ENCODE peak calls at places on chromosomes 13 and 19, in five cellular contexts. C is mesothelial cell of epicardium, M is esophagus squamous epithelium, S is fibroblast of pulmonary artery, X is osteoblast. R is an unnamed sample.

GRCh38 chr19:44525721-44526430 is 3.6 kb downstream of the CEACAM20 start:
- DNase-seq in C (no peak), M (no peak), S (no peak), X (no peak), R (no peak)

GRCh38 chr13:51202477-51203046 is 19.6 kb upstream of the FAM124A start:
- DNase-seq in C (no peak), M (no peak), S (no peak), X (no peak), R (no peak)

GRCh38 chr19:10126213-10126639 is 6.5 kb upstream of the EIF3G start:
- DNase-seq in C (no peak), M (no peak), S (no peak), X (no peak), R (no peak)

GRCh38 chr19:43640424-43640757 is 741 bp upstream of the CADM4 start:
- DNase-seq in C (no peak), M (no peak), S (no peak), X (no peak), R (no peak)

GRCh38 chr13:54614729-54615128 is 1586.1 kb downstream of the OLFM4 start:
- DNase-seq in C (no peak), M (no peak), S (no peak), X (no peak), R (no peak)

GRCh38 chr19:47229674-47230121 is 1.3 kb downstream of the BBC3 start:
- DNase-seq in C (no peak), M (no peak), S (peak), X (peak), R (no peak)

GRCh38 chr13:110561335-110562033 is at the start of gene RAB20:
- DNase-seq in C (peak), M (peak), S (peak), X (peak), R (peak)

GRCh38 chr19:49579947-49580263 is 451 bp downstream of the NOSIP start:
- DNase-seq in C (no peak), M (no peak), S (no peak), X (peak), R (no peak)

GRCh38 chr13:32432856-32433255 is 4.9 kb upstream of the N4BP2L1 start:
- DNase-seq in C (no peak), M (no peak), S (no peak), X (no peak), R (no peak)

GRCh38 chr13:86464193-86464592 is 665.0 kb upstream of the SLITRK6 start:
- DNase-seq in C (no peak), M (no peak), S (peak), X (no peak), R (no peak)

GRCh38 chr13:29175245-29175873 is 355.2 kb downstream of the MTUS2 start:
- DNase-seq in C (no peak), M (no peak), S (no peak), X (no peak), R (no peak)

GRCh38 chr19:45075215-45076028 is 856 bp downstream of the ZNF296 start:
- DNase-seq in C (no peak), M (peak), S (no peak), X (peak), R (peak)

GRCh38 chr13:66358564-66358963 is 871.6 kb downstream of the PCDH9 start:
- DNase-seq in C (no peak), M (no peak), S (no peak), X (no peak), R (no peak)

GRCh38 chr19:50720181-50720920 is 749 bp upstream of the SHANK1 start:
- DNase-seq in C (no peak), M (no peak), S (no peak), X (peak), R (no peak)

GRCh38 chr19:6894313-6894712 is 6.9 kb downstream of the ADGRE1 start:
- DNase-seq in C (no peak), M (no peak), S (no peak), X (no peak), R (no peak)

GRCh38 chr19:35270381-35270811 is 1.6 kb downstream of the USF2 start:
- DNase-seq in C (no peak), M (no peak), S (no peak), X (peak), R (no peak)

GRCh38 chr13:65966991-65967451 is 1263.1 kb downstream of the PCDH9 start:
- DNase-seq in C (no peak), M (no peak), S (peak), X (peak), R (no peak)

GRCh38 chr19:8242212-8242821 is 33.1 kb downstream of the CERS4 start:
- DNase-seq in C (no peak), M (no peak), S (no peak), X (no peak), R (no peak)

GRCh38 chr19:8243146-8243545 is 34.0 kb downstream of the CERS4 start:
- DNase-seq in C (no peak), M (no peak), S (no peak), X (peak), R (no peak)

GRCh38 chr19:8241646-8242045 is 32.5 kb downstream of the CERS4 start:
- DNase-seq in C (no peak), M (no peak), S (no peak), X (peak), R (no peak)

GRCh38 chr19:8245869-8246835 is 37.0 kb downstream of the CERS4 start:
- DNase-seq in C (no peak), M (no peak), S (no peak), X (peak), R (no peak)

GRCh38 chr19:8244442-8244841 is 35.3 kb downstream of the CERS4 start:
- DNase-seq in C (no peak), M (no peak), S (no peak), X (peak), R (no peak)
- TF ChIP-seq CTCF in C (no peak), M (no peak), S (no peak), X (no peak), R (no peak)

GRCh38 chr19:39413269-39413902 is 917 bp downstream of the PLEKHG2 start:
- DNase-seq in C (peak), M (no peak), S (peak), X (peak), R (peak)

GRCh38 chr19:39412867-39413268 is 399 bp downstream of the PLEKHG2 start:
- DNase-seq in C (peak), M (no peak), S (no peak), X (no peak), R (no peak)

GRCh38 chr19:39412100-39412866 is at the start of gene PLEKHG2:
- DNase-seq in C (peak), M (peak), S (peak), X (peak), R (peak)

GRCh38 chr19:39415111-39416046 is 2.9 kb downstream of the PLEKHG2 start:
- DNase-seq in C (no peak), M (no peak), S (no peak), X (peak), R (no peak)

GRCh38 chr19:39413903-39414608 is 1.6 kb downstream of the PLEKHG2 start:
- DNase-seq in C (no peak), M (no peak), S (no peak), X (peak), R (no peak)
- TF ChIP-seq CTCF in C (no peak), M (no peak), S (no peak), X (peak), R (no peak)

GRCh38 chr19:56120371-56121179 is 520 bp downstream of the ZNF787 start:
- DNase-seq in C (peak), M (peak), S (peak), X (peak), R (peak)
- TF ChIP-seq CTCF in C (no peak), M (peak), S (peak), X (no peak), R (no peak)

DNA sequence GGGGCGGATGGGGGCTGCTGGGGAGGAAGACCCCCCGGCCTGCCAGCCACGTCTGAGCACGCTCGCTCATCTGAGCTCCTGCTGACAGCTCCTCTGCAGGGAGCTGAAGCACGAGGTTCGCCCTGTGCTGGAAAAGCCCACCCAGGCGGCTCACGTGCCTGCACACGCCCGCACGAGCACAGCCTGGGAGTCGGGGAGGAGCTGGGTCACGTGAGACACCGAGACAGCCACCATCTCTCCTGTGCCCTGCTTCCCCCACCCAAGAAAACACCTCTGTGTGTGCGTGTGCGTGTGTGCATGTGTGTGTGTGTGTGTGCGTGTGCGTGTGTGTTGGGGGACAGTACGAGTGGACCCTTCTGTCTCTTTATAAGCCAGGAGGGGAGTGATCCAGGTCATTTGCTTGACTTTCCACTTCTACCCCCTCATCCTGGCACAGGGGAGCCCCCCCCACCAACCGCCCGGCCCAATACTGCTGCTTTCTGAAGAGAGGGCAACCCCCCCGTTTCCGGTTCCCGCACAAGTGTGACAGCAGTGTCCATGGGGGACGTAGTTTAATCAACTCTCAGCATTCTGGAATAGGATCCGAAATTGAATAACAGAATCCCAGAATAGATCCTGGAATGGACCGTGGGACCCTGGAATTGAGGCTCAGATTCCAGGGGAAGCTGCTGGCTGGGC is 42.5 kb downstream of the CELF5 start:
- DNase-seq in C (no peak), M (no peak), S (no peak), X (peak), R (no peak)
- TF ChIP-seq CTCF in C (no peak), M (no peak), S (no peak), X (no peak), R (no peak)

GRCh38 chr19:57466489-57466888 is 9.5 kb upstream of the VN1R1 start:
- DNase-seq in C (no peak), M (no peak), S (no peak), X (no peak), R (no peak)

GRCh38 chr19:57465680-57466381 is 8.9 kb upstream of the VN1R1 start:
- DNase-seq in C (no peak), M (no peak), S (peak), X (no peak), R (no peak)
- TF ChIP-seq CTCF in C (no peak), M (no peak), S (peak), X (peak), R (peak)